ENCODE peak calls at places on chromosomes 3 and 15, in five cellular contexts. One of them, this sample, is unnamed.

GRCh38 chr3:20307378-20307777 is 121.4 kb upstream of the SGO1 start:
- DNase-seq in posterior vena cava: no peak
- DNase-seq in A172: no peak
- DNase-seq in AG08395: no peak
- DNase-seq in activated CD4-positive, CD25-positive, alpha-beta regulatory T cell: no peak
- DNase-seq in this sample: no peak

GRCh38 chr3:15578272-15578671 is 23.1 kb downstream of the HACL1 start:
- DNase-seq in activated CD4-positive, CD25-positive, alpha-beta regulatory T cell: no peak
- DNase-seq in posterior vena cava: no peak
- DNase-seq in A172: no peak
- DNase-seq in AG08395: no peak
- DNase-seq in this sample: no peak

GRCh38 chr3:113574213-113574612 is 41.9 kb downstream of the SIDT1 start:
- DNase-seq in activated CD4-positive, CD25-positive, alpha-beta regulatory T cell: no peak
- DNase-seq in A172: no peak
- DNase-seq in posterior vena cava: no peak
- DNase-seq in AG08395: no peak
- DNase-seq in this sample: no peak

GRCh38 chr15:45147606-45148005 is 17.8 kb downstream of the DUOX1 start:
- DNase-seq in A172: no peak
- DNase-seq in activated CD4-positive, CD25-positive, alpha-beta regulatory T cell: no peak
- DNase-seq in AG08395: no peak
- DNase-seq in posterior vena cava: peak
- DNase-seq in this sample: no peak

GRCh38 chr3:197491923-197492664 is 63.7 kb downstream of the BDH1 start:
- DNase-seq in activated CD4-positive, CD25-positive, alpha-beta regulatory T cell: no peak
- DNase-seq in A172: no peak
- DNase-seq in posterior vena cava: no peak
- DNase-seq in AG08395: no peak
- DNase-seq in this sample: no peak

GRCh38 chr3:101177577-101177976 is 142.8 kb downstream of the IMPG2 start:
- DNase-seq in A172: no peak
- DNase-seq in posterior vena cava: no peak
- DNase-seq in activated CD4-positive, CD25-positive, alpha-beta regulatory T cell: no peak
- DNase-seq in AG08395: no peak
- DNase-seq in this sample: no peak

GRCh38 chr3:66582721-66583141 is 81.9 kb upstream of the LRIG1 start:
- DNase-seq in activated CD4-positive, CD25-positive, alpha-beta regulatory T cell: no peak
- DNase-seq in posterior vena cava: no peak
- DNase-seq in AG08395: peak
- DNase-seq in A172: no peak
- DNase-seq in this sample: no peak

GRCh38 chr3:124372784-124373183 is 357.5 kb upstream of the UMPS start:
- DNase-seq in A172: no peak
- DNase-seq in posterior vena cava: no peak
- DNase-seq in AG08395: no peak
- DNase-seq in activated CD4-positive, CD25-positive, alpha-beta regulatory T cell: no peak
- DNase-seq in this sample: no peak

GRCh38 chr15:76861815-76862397 is 43.2 kb downstream of the SCAPER start:
- DNase-seq in posterior vena cava: no peak
- DNase-seq in AG08395: no peak
- DNase-seq in A172: no peak
- DNase-seq in activated CD4-positive, CD25-positive, alpha-beta regulatory T cell: no peak
- DNase-seq in this sample: no peak

GRCh38 chr15:101091080-101092017 is 160.5 kb downstream of the CHSY1 start:
- DNase-seq in posterior vena cava: peak
- DNase-seq in activated CD4-positive, CD25-positive, alpha-beta regulatory T cell: no peak
- DNase-seq in A172: peak
- DNase-seq in AG08395: peak
- DNase-seq in this sample: no peak

GRCh38 chr15:70672081-70672480 is 91.3 kb downstream of the UACA start:
- DNase-seq in AG08395: no peak
- DNase-seq in activated CD4-positive, CD25-positive, alpha-beta regulatory T cell: no peak
- DNase-seq in posterior vena cava: no peak
- DNase-seq in A172: no peak
- DNase-seq in this sample: peak

GRCh38 chr3:67620869-67621268 is 33.5 kb downstream of the SUCLG2 start:
- DNase-seq in AG08395: no peak
- DNase-seq in posterior vena cava: no peak
- DNase-seq in A172: no peak
- DNase-seq in activated CD4-positive, CD25-positive, alpha-beta regulatory T cell: no peak
- DNase-seq in this sample: no peak

GRCh38 chr15:78422571-78423340 is 15.3 kb upstream of the IREB2 start:
- DNase-seq in A172: peak
- DNase-seq in activated CD4-positive, CD25-positive, alpha-beta regulatory T cell: peak
- DNase-seq in posterior vena cava: peak
- DNase-seq in AG08395: peak
- DNase-seq in this sample: no peak

GRCh38 chr3:52311567-52312119 is 4.5 kb upstream of the DNAH1 start:
- DNase-seq in activated CD4-positive, CD25-positive, alpha-beta regulatory T cell: no peak
- DNase-seq in posterior vena cava: no peak
- DNase-seq in A172: no peak
- DNase-seq in AG08395: no peak
- DNase-seq in this sample: no peak

GRCh38 chr3:146133436-146133835 is 27.5 kb downstream of the PLOD2 start:
- DNase-seq in A172: no peak
- DNase-seq in posterior vena cava: no peak
- DNase-seq in activated CD4-positive, CD25-positive, alpha-beta regulatory T cell: no peak
- DNase-seq in AG08395: no peak
- DNase-seq in this sample: no peak

GRCh38 chr15:74402873-74403589 is 30.7 kb downstream of the SEMA7A start:
- DNase-seq in AG08395: no peak
- DNase-seq in A172: no peak
- DNase-seq in activated CD4-positive, CD25-positive, alpha-beta regulatory T cell: peak
- DNase-seq in posterior vena cava: no peak
- DNase-seq in this sample: no peak

GRCh38 chr3:52036829-52037228 is 19.5 kb downstream of the DUSP7 start:
- DNase-seq in AG08395: no peak
- DNase-seq in A172: no peak
- DNase-seq in posterior vena cava: no peak
- DNase-seq in activated CD4-positive, CD25-positive, alpha-beta regulatory T cell: no peak
- DNase-seq in this sample: no peak

GRCh38 chr3:45689787-45690145 is 570 bp downstream of the SACM1L start:
- DNase-seq in AG08395: no peak
- DNase-seq in A172: no peak
- DNase-seq in activated CD4-positive, CD25-positive, alpha-beta regulatory T cell: no peak
- DNase-seq in posterior vena cava: no peak
- DNase-seq in this sample: no peak

GRCh38 chr3:45772341-45773035 is 23.8 kb downstream of the SLC6A20 start:
- DNase-seq in AG08395: no peak
- DNase-seq in activated CD4-positive, CD25-positive, alpha-beta regulatory T cell: no peak
- DNase-seq in A172: no peak
- DNase-seq in posterior vena cava: no peak
- DNase-seq in this sample: no peak

GRCh38 chr3:151766454-151766853 is 32.7 kb downstream of the AADACL2 start:
- DNase-seq in posterior vena cava: no peak
- DNase-seq in activated CD4-positive, CD25-positive, alpha-beta regulatory T cell: no peak
- DNase-seq in A172: peak
- DNase-seq in AG08395: peak
- DNase-seq in this sample: no peak

GRCh38 chr15:42788725-42789124 is 51.8 kb upstream of the CDAN1 start:
- DNase-seq in activated CD4-positive, CD25-positive, alpha-beta regulatory T cell: no peak
- DNase-seq in posterior vena cava: no peak
- DNase-seq in A172: no peak
- DNase-seq in AG08395: no peak
- DNase-seq in this sample: no peak

GRCh38 chr15:82630033-82630432 is 17.1 kb downstream of the CPEB1 start:
- DNase-seq in AG08395: no peak
- DNase-seq in A172: no peak
- DNase-seq in posterior vena cava: no peak
- DNase-seq in activated CD4-positive, CD25-positive, alpha-beta regulatory T cell: no peak
- DNase-seq in this sample: no peak